ENCODE peak calls at places on chromosomes 12 and 14, in five cellular contexts. One of them, this sample, is unnamed.

GRCh38 chr12:101594700-101595099 is at the start of gene MYBPC1:
- DNase-seq in astrocyte of the hippocampus: no peak
- DNase-seq in NCI-H187: no peak
- DNase-seq in NCI-H2107: no peak
- DNase-seq in hippocampal formation: no peak
- DNase-seq in this sample: no peak

GRCh38 chr14:75280831-75281690 is 2.4 kb downstream of the FOS start:
- DNase-seq in astrocyte of the hippocampus: peak; percentile 55
- DNase-seq in NCI-H187: no peak
- DNase-seq in NCI-H2107: no peak
- DNase-seq in hippocampal formation: no peak
- DNase-seq in this sample: peak; percentile 48

GRCh38 chr14:25009891-25010290 is 40.1 kb downstream of the STXBP6 start:
- DNase-seq in astrocyte of the hippocampus: peak; percentile 68
- DNase-seq in NCI-H187: no peak
- DNase-seq in NCI-H2107: no peak
- DNase-seq in hippocampal formation: no peak
- DNase-seq in this sample: no peak

GRCh38 chr12:57069522-57069921 is 9.1 kb downstream of the NEMP1 start:
- DNase-seq in astrocyte of the hippocampus: peak; percentile 87
- DNase-seq in NCI-H187: no peak
- DNase-seq in NCI-H2107: peak; percentile 17
- DNase-seq in hippocampal formation: peak; percentile 42
- DNase-seq in this sample: peak; percentile 71

GRCh38 chr12:81146228-81147225 is 68.6 kb downstream of the ACSS3 start:
- DNase-seq in astrocyte of the hippocampus: no peak
- DNase-seq in NCI-H187: no peak
- DNase-seq in NCI-H2107: no peak
- DNase-seq in hippocampal formation: no peak
- DNase-seq in this sample: no peak

GRCh38 chr12:82954572-82954971 is 267.9 kb downstream of the TMTC2 start:
- DNase-seq in astrocyte of the hippocampus: no peak
- DNase-seq in NCI-H187: no peak
- DNase-seq in NCI-H2107: no peak
- DNase-seq in hippocampal formation: no peak
- DNase-seq in this sample: no peak

GRCh38 chr14:101228949-101229541 is 325.5 kb upstream of the RTL1 start:
- DNase-seq in astrocyte of the hippocampus: no peak
- DNase-seq in NCI-H187: no peak
- DNase-seq in NCI-H2107: no peak
- DNase-seq in hippocampal formation: no peak
- DNase-seq in this sample: no peak

GRCh38 chr14:72611956-72612500 is 281.9 kb downstream of the DPF3 start:
- DNase-seq in astrocyte of the hippocampus: no peak
- DNase-seq in NCI-H187: no peak
- DNase-seq in NCI-H2107: no peak
- DNase-seq in hippocampal formation: no peak
- DNase-seq in this sample: no peak

GRCh38 chr14:40371011-40371410 is 938.8 kb upstream of the FBXO33 start:
- DNase-seq in astrocyte of the hippocampus: no peak
- DNase-seq in NCI-H187: no peak
- DNase-seq in NCI-H2107: no peak
- DNase-seq in hippocampal formation: no peak
- DNase-seq in this sample: no peak

GRCh38 chr14:36214476-36215216 is 38.1 kb upstream of the PTCSC3 start:
- DNase-seq in astrocyte of the hippocampus: peak; percentile 23
- DNase-seq in NCI-H187: peak; percentile 70
- DNase-seq in NCI-H2107: no peak
- DNase-seq in hippocampal formation: no peak
- DNase-seq in this sample: no peak

This sample was measured in immature natural killer cell.